ENCODE peak calls at places on chromosomes 3 and 15, in nine cellular contexts. L, U, E, B, V, N, O, P and H are unnamed samples.

GRCh38 chr3:115646027-115646690 is 22.8 kb downstream of the GAP43 start:
- ATAC-seq in L (no peak), U (no peak), E (no peak), B (no peak), V (no peak), N (no peak), O (no peak), P (no peak), H (no peak)

GRCh38 chr15:33425149-33425548 is 114.4 kb downstream of the RYR3 start:
- ATAC-seq in L (no peak), U (no peak), E (peak; percentile 54), B (no peak), V (no peak), N (no peak), O (peak; percentile 93), P (no peak), H (no peak)

GRCh38 chr15:90219421-90220141 is 14.2 kb downstream of the CIB1 start:
- ATAC-seq in L (peak; percentile 25), U (peak; percentile 90), E (peak; percentile 64), B (peak; percentile 76), V (peak; percentile 86), N (peak; percentile 81), O (peak; percentile 34), P (peak; percentile 80), H (peak; percentile 67)

GRCh38 chr3:5057217-5057616 is 64.9 kb upstream of the ARL8B start:
- ATAC-seq in L (no peak), U (no peak), E (peak; percentile 33), B (no peak), V (no peak), N (no peak), O (no peak), P (no peak), H (no peak)

GRCh38 chr3:15205934-15206661 is at the start of gene CAPN7:
- ATAC-seq in L (peak; percentile 95), U (peak; percentile 87), E (peak; percentile 99), B (peak; percentile 91), V (peak; percentile 85), N (peak; percentile 91), O (peak; percentile 97), P (peak; percentile 91), H (peak; percentile 97)

GRCh38 chr3:190058486-190059241 is 62.0 kb downstream of the P3H2 start:
- ATAC-seq in L (no peak), U (peak; percentile 47), E (no peak), B (peak; percentile 52), V (no peak), N (no peak), O (peak; percentile 42), P (no peak), H (peak; percentile 53)

GRCh38 chr3:159782724-159783421 is 205.8 kb upstream of the IL12A start:
- ATAC-seq in L (no peak), U (no peak), E (no peak), B (no peak), V (no peak), N (no peak), O (no peak), P (no peak), H (no peak)

GRCh38 chr3:17579289-17580031 is 163.0 kb downstream of the TBC1D5 start:
- ATAC-seq in L (no peak), U (no peak), E (no peak), B (peak; percentile 98), V (no peak), N (peak; percentile 93), O (no peak), P (peak; percentile 37), H (peak; percentile 96)

GRCh38 chr3:134660046-134660441 is 9.2 kb upstream of the KY start:
- ATAC-seq in L (no peak), U (no peak), E (no peak), B (no peak), V (no peak), N (no peak), O (no peak), P (no peak), H (no peak)

GRCh38 chr3:186917660-186918312 is 12.5 kb upstream of the ST6GAL1 start:
- ATAC-seq in L (no peak), U (no peak), E (peak; percentile 61), B (peak; percentile 27), V (no peak), N (peak; percentile 68), O (no peak), P (no peak), H (no peak)

GRCh38 chr3:14391033-14391432 is 11.4 kb upstream of the SLC6A6 start:
- ATAC-seq in L (peak; percentile 63), U (no peak), E (peak; percentile 72), B (no peak), V (no peak), N (no peak), O (peak; percentile 75), P (no peak), H (no peak)

GRCh38 chr3:122350814-122351418 is 25.9 kb downstream of the CSTA start:
- ATAC-seq in L (no peak), U (no peak), E (no peak), B (peak; percentile 61), V (no peak), N (peak; percentile 57), O (no peak), P (no peak), H (no peak)

GRCh38 chr15:93040288-93041158 is 48.5 kb downstream of the RGMA start:
- ATAC-seq in L (no peak), U (no peak), E (peak; percentile 57), B (no peak), V (no peak), N (no peak), O (no peak), P (no peak), H (no peak)

GRCh38 chr15:71011503-71012155 is 103.6 kb upstream of the THSD4 start:
- ATAC-seq in L (no peak), U (peak; percentile 89), E (peak; percentile 58), B (no peak), V (no peak), N (no peak), O (peak; percentile 55), P (no peak), H (no peak)

GRCh38 chr15:71610991-71611720 is 199.2 kb upstream of the NR2E3 start:
- ATAC-seq in L (no peak), U (peak; percentile 56), E (no peak), B (no peak), V (no peak), N (no peak), O (peak; percentile 34), P (no peak), H (no peak)

GRCh38 chr3:116734243-116734642 is 24.7 kb downstream of the TUSC7 start:
- ATAC-seq in L (no peak), U (no peak), E (no peak), B (no peak), V (no peak), N (no peak), O (no peak), P (no peak), H (no peak)